ENCODE peak calls at places on chromosomes 3 and 15, in four cellular contexts. A, C, Y and X are unnamed samples.

GRCh38 chr3:121834079-121834730 is 655 bp downstream of the IQCB1 start:
- DNase-seq in C (peak; percentile 43), Y (no peak), A (peak; percentile 16), X (peak; percentile 50)

GRCh38 chr15:50109086-50109987 is 9.7 kb downstream of the ATP8B4 start:
- DNase-seq in C (peak; percentile 27), Y (peak; percentile 53), A (peak; percentile 47), X (peak; percentile 65)

GRCh38 chr3:107810195-107811071 is 280.4 kb downstream of the CD47 start:
- DNase-seq in Y (no peak), A (no peak), C (no peak), X (no peak)

GRCh38 chr15:100671858-100672543 is 69.6 kb downstream of the ASB7 start:
- DNase-seq in C (peak; percentile 80), A (peak; percentile 33), Y (no peak), X (no peak)

GRCh38 chr3:98980915-98981596 is 79.6 kb upstream of the DCBLD2 start:
- DNase-seq in A (peak; percentile 80), Y (peak; percentile 98), C (no peak), X (peak; percentile 76)

GRCh38 chr3:28081533-28081947 is 159.9 kb upstream of the CMC1 start:
- DNase-seq in Y (no peak), A (no peak), C (no peak), X (no peak)

GRCh38 chr3:186566772-186567071 is 417 bp downstream of the TBCCD1 start:
- DNase-seq in A (no peak), C (no peak), Y (no peak), X (no peak)

GRCh38 chr3:32175607-32176197 is 62.8 kb upstream of the CMTM8 start:
- DNase-seq in Y (peak; percentile 27), C (peak; percentile 88), A (peak; percentile 63), X (peak; percentile 84)

GRCh38 chr3:70916375-70917055 is 604.1 kb upstream of the MDFIC2 start:
- DNase-seq in C (peak; percentile 4), A (no peak), Y (no peak), X (peak; percentile 6)

GRCh38 chr15:38176155-38176554 is 76.5 kb upstream of the SPRED1 start:
- DNase-seq in Y (peak; percentile 83), A (peak; percentile 75), C (peak; percentile 82), X (peak; percentile 74)

GRCh38 chr3:71564361-71564760 is 19.2 kb downstream of the FOXP1 start:
- DNase-seq in C (no peak), Y (peak; percentile 30), A (no peak), X (no peak)

GRCh38 chr3:142022381-142022780 is 127.0 kb downstream of the TFDP2 start:
- DNase-seq in C (no peak), Y (no peak), A (peak; percentile 4), X (no peak)

GRCh38 chr15:75843618-75844610 is 667 bp downstream of the UBE2Q2 start:
- DNase-seq in C (peak; percentile 77), Y (peak; percentile 29), A (peak; percentile 25), X (peak; percentile 57)

GRCh38 chr3:115990669-115991068 is 367.4 kb downstream of the GAP43 start:
- DNase-seq in C (no peak), Y (no peak), A (no peak), X (no peak)

GRCh38 chr15:92810418-92811138 is 89.5 kb upstream of the CHD2 start:
- DNase-seq in Y (peak; percentile 76), C (peak; percentile 81), A (peak; percentile 53), X (peak; percentile 62)

GRCh38 chr3:139607981-139608380 is 68.4 kb upstream of the RBP1 start:
- DNase-seq in A (no peak), C (no peak), Y (no peak), X (no peak)

GRCh38 chr15:45021331-45021730 is 1.7 kb upstream of the SORD start:
- DNase-seq in C (peak; percentile 42), A (no peak), Y (no peak), X (peak; percentile 31)

DNA sequence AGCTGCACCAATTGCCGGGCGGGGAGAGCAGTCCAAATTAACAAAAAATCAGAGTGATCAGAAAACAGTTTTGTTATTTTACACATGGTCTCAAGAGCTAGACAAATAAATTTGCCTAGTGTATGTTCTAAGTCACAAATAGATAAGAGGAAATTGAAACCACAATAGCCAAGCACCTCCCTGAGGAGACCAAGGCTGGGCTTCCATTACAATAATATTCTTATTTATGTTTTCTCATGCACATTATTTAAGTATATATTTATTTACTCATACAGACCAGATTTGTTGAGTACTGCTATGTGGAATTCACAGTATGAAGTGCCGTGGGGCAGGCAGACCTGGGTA is 242.3 kb upstream of the ICE2 start:
- DNase-seq in A (no peak), C (peak; percentile 22), Y (no peak), X (no peak)
- H3K4me3 ChIP-seq in A (no peak overlapping the region), C (no peak overlapping the region), Y (no peak overlapping the region), X (no peak overlapping the region)

GRCh38 chr3:69543080-69543429 is 157.2 kb upstream of the FRMD4B start:
- DNase-seq in C (no peak), Y (no peak), A (no peak), X (no peak)
- H3K4me3 ChIP-seq in C (no peak overlapping the region), Y (no peak overlapping the region), A (no peak overlapping the region), X (no peak overlapping the region)

DNA sequence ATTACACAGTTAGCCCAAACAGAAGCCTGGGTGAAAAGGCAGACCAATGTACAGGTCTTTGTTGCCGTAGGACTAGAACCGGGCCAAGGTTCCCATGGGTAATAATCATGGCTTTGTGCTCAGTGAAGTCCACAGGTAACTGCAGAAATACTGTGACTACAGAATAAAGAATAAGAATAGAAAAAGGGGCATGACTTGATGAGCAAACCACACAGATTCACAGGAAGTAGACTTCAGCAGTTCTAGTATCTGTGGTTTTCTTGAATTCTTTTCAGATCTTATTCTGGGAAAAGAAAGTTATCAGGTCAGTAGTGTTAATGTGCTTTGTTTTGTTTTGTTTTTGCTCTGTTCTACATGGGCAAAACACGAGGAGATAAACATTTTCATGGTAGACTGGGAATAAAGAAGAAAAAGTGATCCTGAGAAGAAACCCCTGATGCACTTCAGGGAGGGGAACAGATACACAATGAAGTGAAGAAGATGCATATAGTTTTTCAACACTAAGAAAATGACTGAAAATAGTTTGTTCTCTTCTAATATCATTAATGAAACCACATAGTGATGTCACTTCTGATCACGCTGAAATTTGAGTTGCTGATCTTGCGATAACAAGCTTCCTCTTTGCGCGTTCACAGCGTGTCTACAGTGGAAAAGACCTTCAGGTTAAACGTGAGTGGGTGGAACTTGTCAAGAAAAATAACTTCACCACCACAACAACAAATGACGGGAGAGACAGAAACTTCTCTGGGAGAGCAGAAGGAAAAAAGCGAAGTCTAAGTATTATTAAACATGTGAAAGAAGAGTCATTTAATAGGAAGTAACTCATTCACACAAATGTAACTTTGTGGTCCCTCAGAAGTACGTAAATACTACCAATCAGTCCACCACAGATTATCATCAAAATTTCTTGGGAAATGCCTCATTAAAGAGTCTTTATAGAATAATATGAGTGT is 315.8 kb upstream of the SATB1 start:
- DNase-seq in Y (no peak), C (no peak), A (no peak), X (no peak)
- H3K4me3 ChIP-seq in Y (no peak overlapping the region), C (no peak overlapping the region), A (no peak overlapping the region), X (no peak overlapping the region)

GRCh38 chr15:74592222-74592621 is 23.4 kb upstream of the CLK3 start:
- DNase-seq in A (no peak), Y (no peak), C (no peak), X (no peak)

GRCh38 chr15:74593122-74593521 is 22.5 kb upstream of the CLK3 start:
- DNase-seq in A (no peak), C (no peak), Y (no peak), X (no peak)

GRCh38 chr15:74598126-74598842 is 17.4 kb upstream of the CLK3 start:
- DNase-seq in C (peak; percentile 95), Y (peak; percentile 63), A (peak; percentile 80), X (peak; percentile 96)

GRCh38 chr15:74594455-74594854 is 21.2 kb upstream of the CLK3 start:
- DNase-seq in Y (no peak), C (no peak), A (no peak), X (no peak)

DNA sequence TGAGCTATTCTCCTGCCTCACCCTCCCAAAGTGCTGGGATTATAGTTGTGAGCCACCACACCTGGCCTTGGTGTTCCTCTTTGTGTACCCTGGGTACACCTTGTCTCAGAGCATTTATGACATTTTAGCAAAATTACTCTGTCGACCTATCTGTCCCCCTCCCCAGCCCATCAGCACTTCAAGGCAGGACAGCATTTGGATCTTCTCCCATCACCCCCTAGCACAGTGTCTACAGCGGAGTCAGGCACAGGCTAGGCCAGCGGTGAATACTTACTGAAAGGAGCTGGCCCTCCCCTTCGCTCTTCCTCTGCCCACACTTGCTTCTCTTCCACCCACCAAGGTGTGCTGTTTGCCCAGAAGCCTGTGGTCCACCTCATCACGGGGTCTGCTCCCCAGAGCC is 20.4 kb upstream of the CLK3 start:
- DNase-seq in Y (no peak), C (no peak), A (no peak), X (no peak)
- H3K4me3 ChIP-seq in Y (no peak overlapping the region), C (no peak overlapping the region), A (no peak overlapping the region), X (no peak overlapping the region)

DNA sequence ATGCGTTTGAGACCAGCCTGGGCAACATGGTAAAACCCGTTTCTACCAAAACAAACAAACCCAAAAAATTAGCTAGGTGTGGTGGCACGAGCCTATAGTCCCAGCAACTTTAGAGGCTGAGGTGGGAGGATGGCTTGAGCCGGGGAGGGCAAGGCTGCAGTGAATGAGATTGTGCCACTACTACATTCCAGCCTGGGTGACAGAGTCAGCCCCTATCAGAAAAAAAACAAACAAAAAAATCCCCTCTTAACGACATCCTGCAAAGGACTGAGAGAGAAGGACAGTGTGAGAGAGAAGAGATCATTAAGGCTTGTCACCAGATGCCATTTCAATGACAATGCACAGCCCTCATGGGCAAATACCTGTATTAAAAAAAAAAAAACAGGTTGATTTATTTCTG is 266.7 kb upstream of the ATP10A start:
- DNase-seq in Y (no peak), A (no peak), C (no peak), X (no peak)
- H3K4me3 ChIP-seq in Y (no peak overlapping the region), A (no peak overlapping the region), C (no peak overlapping the region), X (no peak overlapping the region)

DNA sequence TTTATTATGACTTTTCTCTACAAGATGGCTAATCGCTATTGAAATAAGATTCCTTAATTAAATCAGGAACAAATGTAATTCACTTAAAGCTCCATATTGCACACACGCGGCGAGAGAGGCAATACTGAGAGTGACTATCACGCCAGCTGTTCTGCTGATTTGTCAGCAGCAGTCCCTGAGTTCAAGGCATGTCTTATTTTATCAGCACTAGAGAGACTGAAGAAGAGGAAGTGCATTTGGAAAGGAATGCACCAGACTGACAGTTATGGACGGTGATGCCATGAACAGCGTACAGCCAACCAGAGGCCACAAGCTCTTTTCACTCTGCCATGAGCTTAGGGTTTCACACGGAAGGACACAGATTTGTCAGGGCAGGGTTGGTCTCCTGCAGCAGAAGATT is 83.6 kb upstream of the SLCO3A1 start:
- DNase-seq in Y (no peak), A (no peak), C (no peak), X (no peak)
- H3K4me3 ChIP-seq in Y (no peak overlapping the region), A (no peak overlapping the region), C (no peak overlapping the region), X (no peak overlapping the region)